ENCODE peak calls at places on chromosomes 2 and 18, in five cellular contexts. E is glutamatergic neuron, U is stomach, B is AG09319, V is cardiac fibroblast. P is an unnamed sample.

GRCh38 chr2:190838492-190838910 is 42.1 kb upstream of the GLS start:
- DNase-seq in E (no peak), U (no peak), B (no peak), V (peak), P (no peak)

GRCh38 chr2:216350214-216350789 is 22.0 kb downstream of the MARCHF4 start:
- DNase-seq in E (no peak), U (no peak), B (no peak), V (peak), P (no peak)

GRCh38 chr2:159661286-159661685 is 44.9 kb upstream of the BAZ2B start:
- DNase-seq in E (no peak), U (no peak), B (no peak), V (peak), P (no peak)

GRCh38 chr2:168732506-168732905 is 69.9 kb upstream of the NOSTRIN start:
- DNase-seq in E (no peak), U (no peak), B (no peak), V (no peak), P (no peak)

GRCh38 chr2:235611337-235611736 is 117.5 kb downstream of the AGAP1 start:
- DNase-seq in E (no peak), U (no peak), B (no peak), V (no peak), P (no peak)

GRCh38 chr2:130755234-130756040 is at the start of gene AMER3:
- DNase-seq in E (peak), U (no peak), B (no peak), V (no peak), P (peak)

GRCh38 chr2:168216351-168217005 is 30.9 kb downstream of the STK39 start:
- DNase-seq in E (no peak), U (peak), B (no peak), V (no peak), P (no peak)

GRCh38 chr2:216644846-216645635 is 11.8 kb downstream of the IGFBP2 start:
- DNase-seq in E (no peak), U (peak), B (no peak), V (no peak), P (no peak)

GRCh38 chr2:206798009-206798408 is 32.6 kb downstream of the FASTKD2 start:
- DNase-seq in E (no peak), U (no peak), B (no peak), V (peak), P (no peak)

GRCh38 chr2:141468746-141469145 is 662.1 kb downstream of the LRP1B start:
- DNase-seq in E (no peak), U (no peak), B (no peak), V (no peak), P (no peak)

GRCh38 chr2:19711470-19712372 is 190.1 kb downstream of the TTC32 start:
- DNase-seq in E (no peak), U (no peak), B (peak), V (peak), P (no peak)

GRCh38 chr18:7170292-7170691 is 52.7 kb upstream of the LAMA1 start:
- DNase-seq in E (no peak), U (no peak), B (no peak), V (no peak), P (no peak)

GRCh38 chr2:119491776-119492525 is 32.3 kb downstream of the SCTR start:
- DNase-seq in E (no peak), U (peak), B (peak), V (peak), P (no peak)

GRCh38 chr2:74779587-74780135 is 54.3 kb upstream of the HK2 start:
- DNase-seq in E (no peak), U (peak), B (no peak), V (no peak), P (no peak)

GRCh38 chr18:42028232-42028832 is 73.3 kb downstream of the PIK3C3 start:
- DNase-seq in E (peak), U (no peak), B (no peak), V (peak), P (peak)

GRCh38 chr2:225937625-225938024 is 538.1 kb downstream of the NYAP2 start:
- DNase-seq in E (no peak), U (no peak), B (no peak), V (peak), P (no peak)

GRCh38 chr2:63506350-63506749 is 81.9 kb downstream of the WDPCP start:
- DNase-seq in E (no peak), U (no peak), B (no peak), V (no peak), P (no peak)

GRCh38 chr18:73235491-73235890 is 367.7 kb upstream of the NETO1 start:
- DNase-seq in E (no peak), U (no peak), B (peak), V (peak), P (no peak)

GRCh38 chr18:48743046-48743445 is 204.2 kb downstream of the CTIF start:
- DNase-seq in E (no peak), U (no peak), B (peak), V (peak), P (no peak)

GRCh38 chr2:230226090-230226551 is 585 bp downstream of the SP140 start:
- DNase-seq in E (no peak), U (no peak), B (no peak), V (no peak), P (no peak)

GRCh38 chr2:196601430-196602306 is 37.8 kb upstream of the CCDC150 start:
- DNase-seq in E (peak), U (peak), B (peak), V (peak), P (no peak)

GRCh38 chr2:177589191-177589590 is 196.6 kb downstream of the AGPS start:
- DNase-seq in E (no peak), U (no peak), B (no peak), V (no peak), P (no peak)

GRCh38 chr2:103788875-103789715 is 1027.3 kb downstream of the TMEM182 start:
- DNase-seq in E (no peak), U (no peak), B (no peak), V (peak), P (no peak)

GRCh38 chr2:113910967-113911678 is 21.2 kb downstream of the ACTR3 start:
- DNase-seq in E (no peak), U (no peak), B (no peak), V (no peak), P (no peak)

GRCh38 chr2:25342372-25343186 is 854 bp upstream of the DNMT3A start:
- DNase-seq in E (peak), U (peak), B (peak), V (peak), P (peak)

GRCh38 chr2:134537702-134538101 is 181.1 kb downstream of the TMEM163 start:
- DNase-seq in E (no peak), U (no peak), B (no peak), V (no peak), P (no peak)
- TF ChIP-seq CTCF in E (no peak), U (no peak), B (no peak), V (no peak), P (no peak)

GRCh38 chr2:67727623-67728022 is 330.5 kb downstream of the ETAA1 start:
- DNase-seq in E (no peak), U (no peak), B (no peak), V (no peak), P (no peak)

GRCh38 chr2:67729474-67729873 is 332.3 kb downstream of the ETAA1 start:
- DNase-seq in E (no peak), U (no peak), B (no peak), V (no peak), P (no peak)

DNA sequence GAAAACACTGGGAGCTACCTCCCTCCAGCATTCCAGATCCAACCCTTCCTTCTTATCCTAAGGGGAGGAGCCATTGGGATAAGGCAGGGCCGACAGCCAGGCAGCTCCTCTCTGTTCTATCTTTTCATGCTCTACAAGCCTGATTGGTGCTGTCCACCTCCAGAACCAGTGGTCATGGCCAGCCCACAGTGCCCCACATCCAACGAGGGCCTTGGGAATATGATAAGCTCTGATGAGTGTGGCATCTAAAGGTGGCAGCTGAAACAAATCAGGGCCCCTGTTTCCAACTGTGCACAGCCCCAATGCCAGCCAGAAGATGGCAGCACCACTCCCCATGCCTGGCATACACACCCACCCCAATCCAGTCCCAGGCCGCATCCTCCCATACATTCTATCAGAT is 329.3 kb downstream of the C1D start:
- DNase-seq in E (peak), U (no peak), B (no peak), V (peak), P (peak)
- TF ChIP-seq CTCF in E (peak), U (peak), B (peak), V (peak), P (peak)

GRCh38 chr2:105990624-105991023 is 203.5 kb downstream of the UXS1 start:
- DNase-seq in E (no peak), U (no peak), B (no peak), V (no peak), P (no peak)
- TF ChIP-seq CTCF in E (no peak), U (no peak), B (no peak), V (no peak), P (no peak)

DNA sequence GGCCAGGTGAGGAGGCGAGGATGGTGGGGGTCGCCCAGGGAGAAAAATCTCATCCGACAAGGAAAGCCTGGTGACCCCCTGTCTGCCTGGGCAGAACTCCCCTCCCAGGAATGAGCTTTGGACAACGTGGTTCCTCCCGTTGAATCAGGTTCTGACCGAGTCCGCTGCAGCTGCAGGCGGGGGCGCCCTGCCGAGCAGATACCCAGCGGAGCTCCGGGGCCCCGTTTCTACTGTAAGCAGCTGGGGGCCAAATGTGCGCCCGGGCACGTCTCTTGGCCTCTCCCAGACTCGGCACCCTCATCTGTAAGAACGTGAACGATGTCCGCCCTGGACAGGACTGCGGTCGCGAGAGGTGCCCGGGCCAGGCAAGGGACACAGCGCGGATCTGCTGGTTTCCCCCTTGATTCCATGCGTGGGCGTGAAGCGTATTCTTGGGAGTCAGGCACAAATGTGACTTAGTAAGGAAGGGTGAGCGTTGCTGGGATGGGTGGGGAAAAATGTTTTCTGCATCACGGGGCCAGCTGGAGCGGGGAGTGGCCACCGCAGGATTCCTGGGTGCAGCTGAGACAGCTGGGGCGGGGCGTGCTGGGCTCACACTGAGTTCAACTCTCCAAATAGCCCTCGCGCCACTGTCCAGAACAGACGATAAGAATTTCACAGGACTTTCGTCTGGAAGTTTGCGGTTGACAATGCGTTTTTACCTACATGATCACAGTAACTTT is 20.2 kb upstream of the TUBB6 start:
- DNase-seq in E (peak), U (peak), B (peak), V (peak), P (no peak)
- TF ChIP-seq CTCF in E (no peak), U (no peak), B (peak), V (no peak), P (no peak)

GRCh38 chr18:9016819-9017169 is 85.7 kb upstream of the NDUFV2 start:
- DNase-seq in E (no peak), U (no peak), B (peak), V (no peak), P (no peak)

GRCh38 chr18:9017900-9018217 is 84.6 kb upstream of the NDUFV2 start:
- DNase-seq in E (no peak), U (no peak), B (no peak), V (peak), P (no peak)

GRCh38 chr18:9015689-9016088 is 86.8 kb upstream of the NDUFV2 start:
- DNase-seq in E (no peak), U (no peak), B (no peak), V (no peak), P (no peak)

GRCh38 chr18:9019135-9019534 is 83.4 kb upstream of the NDUFV2 start:
- DNase-seq in E (no peak), U (no peak), B (no peak), V (no peak), P (no peak)

DNA sequence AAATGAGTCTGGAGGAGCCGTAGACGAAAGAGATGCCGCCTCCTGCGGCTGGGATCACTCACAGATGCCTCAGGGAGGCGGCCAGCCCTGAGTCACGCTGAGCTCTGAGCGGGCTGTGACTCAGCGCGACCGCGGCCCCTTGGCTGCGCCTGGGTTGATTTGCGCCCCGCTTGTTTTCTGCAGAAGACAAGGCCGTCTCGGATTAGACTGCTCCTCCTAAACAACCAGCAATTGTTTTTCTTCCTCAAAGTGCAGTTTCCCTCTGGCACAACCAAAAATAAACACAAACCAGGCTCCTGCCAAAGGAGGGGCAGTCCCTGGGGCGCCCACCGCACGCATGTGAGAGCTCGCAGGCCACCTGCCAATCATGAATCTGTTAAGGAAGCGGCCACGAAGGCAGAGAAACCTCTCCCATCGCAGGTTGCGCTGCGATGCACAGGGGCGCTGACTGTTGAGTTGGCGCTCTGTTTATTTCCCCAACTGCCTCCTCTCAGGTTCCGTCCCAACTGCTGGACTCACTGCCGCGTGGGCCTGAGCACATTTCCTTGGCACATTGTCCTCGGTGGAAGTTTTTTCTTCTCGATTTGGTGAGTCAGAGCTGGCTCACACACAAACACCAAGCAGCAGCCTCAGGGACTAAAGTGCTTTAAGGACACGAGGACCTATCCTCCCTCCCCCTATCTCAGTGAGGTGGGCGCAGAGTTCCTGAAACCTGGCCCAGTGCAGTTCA is 85.2 kb upstream of the NDUFV2 start:
- DNase-seq in E (peak), U (peak), B (peak), V (peak), P (peak)
- TF ChIP-seq CTCF in E (no peak), U (no peak), B (no peak), V (no peak), P (no peak)

DNA sequence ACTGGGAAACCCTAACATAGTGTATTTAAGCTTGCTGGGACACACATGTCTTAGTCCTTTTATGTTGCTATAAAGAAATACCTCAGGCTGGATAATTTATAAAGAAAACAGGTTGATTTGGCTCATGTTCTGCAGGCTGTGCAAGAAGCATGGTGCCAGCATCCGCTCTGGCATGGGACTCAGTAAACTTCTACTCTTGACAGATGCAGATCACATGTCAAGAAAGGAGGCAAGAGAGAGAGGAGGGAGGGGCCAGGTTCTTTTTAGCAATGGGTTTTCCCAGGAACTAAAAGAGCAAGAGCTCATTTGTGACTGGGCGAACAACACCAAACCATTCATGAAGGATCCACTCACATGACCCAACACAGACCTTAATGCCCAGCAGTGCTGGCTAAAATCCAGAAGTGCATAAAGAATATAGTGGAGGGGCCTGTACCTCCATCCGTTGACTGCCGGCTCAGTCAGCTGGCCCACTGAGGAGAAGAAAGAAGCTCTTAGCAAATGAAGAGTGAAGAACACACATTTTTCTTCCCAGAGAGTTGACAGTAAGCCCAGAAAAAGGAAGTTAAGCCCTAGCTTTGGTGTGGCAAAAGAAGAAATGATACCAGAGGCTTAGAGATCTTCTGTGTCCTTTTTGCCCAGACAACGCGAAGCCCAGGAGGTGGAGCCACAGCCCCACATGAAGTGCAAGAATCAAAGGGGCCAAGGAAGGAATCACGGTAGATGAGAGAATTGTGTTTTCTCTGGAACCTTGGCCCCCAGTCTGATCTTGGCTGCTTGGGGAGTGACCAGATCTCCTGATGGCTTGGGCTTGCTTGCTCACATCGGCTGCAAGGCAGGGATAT is 183.5 kb upstream of the FAM98A start:
- DNase-seq in E (no peak), U (no peak), B (no peak), V (no peak), P (no peak)
- TF ChIP-seq CTCF in E (no peak), U (no peak), B (no peak), V (no peak), P (no peak)

GRCh38 chr2:85133751-85134254 is 611 bp downstream of the TCF7L1 start:
- DNase-seq in E (peak), U (peak), B (no peak), V (peak), P (peak)

GRCh38 chr2:85132392-85132791 is 800 bp upstream of the TCF7L1 start:
- DNase-seq in E (no peak), U (no peak), B (no peak), V (no peak), P (no peak)

GRCh38 chr2:85132834-85133637 is at the start of gene TCF7L1:
- DNase-seq in E (peak), U (peak), B (peak), V (peak), P (peak)

GRCh38 chr2:85135066-85135914 is 2.1 kb downstream of the TCF7L1 start:
- DNase-seq in E (no peak), U (no peak), B (no peak), V (no peak), P (no peak)

DNA sequence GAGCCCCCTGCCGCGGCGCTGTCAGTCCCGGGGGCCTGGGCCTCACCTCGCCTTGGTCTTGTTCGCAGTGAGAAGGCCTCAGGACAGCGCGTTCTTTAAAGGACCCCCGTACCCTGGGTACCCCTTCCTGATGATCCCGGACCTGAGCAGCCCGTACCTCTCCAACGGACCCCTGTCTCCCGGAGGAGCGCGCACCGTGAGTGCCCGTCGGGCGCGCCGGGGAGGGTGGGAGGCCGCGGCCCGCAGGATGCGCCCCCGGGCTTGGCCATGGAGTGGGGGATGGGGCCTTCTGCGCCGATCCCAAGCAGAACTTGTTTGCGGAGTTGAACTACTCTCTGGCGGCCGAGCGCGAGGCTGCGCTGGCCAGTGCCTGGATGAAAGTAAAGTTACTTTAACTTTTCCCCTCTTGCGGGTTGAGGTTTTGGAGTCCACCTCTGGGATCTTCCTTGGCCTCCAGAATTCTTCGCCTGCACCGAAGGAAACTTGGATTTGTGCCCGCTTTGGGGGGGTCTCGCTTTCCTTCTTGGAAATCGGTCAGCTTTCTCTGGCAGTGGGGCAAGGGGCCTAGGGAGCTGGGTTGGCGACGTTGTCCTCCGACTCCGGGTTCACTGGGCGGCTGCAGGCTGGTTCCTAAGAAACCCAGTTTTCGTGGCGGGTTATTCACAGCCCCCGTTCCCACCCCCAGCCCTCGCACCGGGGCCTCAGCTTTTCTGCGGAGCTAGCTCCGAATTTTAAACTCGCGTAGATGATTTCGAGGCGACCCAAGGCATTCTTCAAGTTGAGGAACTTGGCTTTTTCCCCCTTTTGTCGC is 1.3 kb downstream of the TCF7L1 start:
- DNase-seq in E (no peak), U (no peak), B (no peak), V (peak), P (peak)
- TF ChIP-seq CTCF in E (no peak), U (no peak), B (no peak), V (no peak), P (peak)